ENCODE peak calls at places on chromosomes 5 and 9, in four cellular contexts. S is HCT116, A is astrocyte of the spinal cord, O is AG09309. N is an unnamed sample.

GRCh38 chr5:151041577-151042268 is 21.3 kb downstream of the GPX3 start:
- DNase-seq in S (no peak), O (no peak), A (no peak), N (no peak)

GRCh38 chr9:110257097-110257955 is 1.0 kb upstream of the TXN start:
- DNase-seq in O (no peak), A (peak), S (no peak), N (peak)

GRCh38 chr5:67346611-67347010 is 150.0 kb upstream of the CD180 start:
- DNase-seq in S (no peak), O (no peak), A (no peak), N (no peak)

GRCh38 chr9:27478322-27478721 is 45.8 kb upstream of the IFNK start:
- DNase-seq in A (no peak), S (no peak), O (no peak), N (no peak)

GRCh38 chr9:137589441-137590122 is 730 bp downstream of the ZMYND19 start:
- DNase-seq in S (no peak), O (no peak), A (no peak), N (peak)

GRCh38 chr5:154193176-154193575 is 2.6 kb downstream of the GALNT10 start:
- DNase-seq in O (no peak), A (no peak), S (no peak), N (no peak)

GRCh38 chr9:19461135-19461534 is 52.3 kb downstream of the ACER2 start:
- DNase-seq in S (no peak), A (no peak), O (no peak), N (no peak)

GRCh38 chr9:136189394-136190236 is 15.3 kb downstream of the LHX3 start:
- DNase-seq in S (no peak), A (no peak), O (no peak), N (peak)

GRCh38 chr5:157354825-157355224 is 88.9 kb downstream of the CYFIP2 start:
- DNase-seq in S (no peak), A (no peak), O (no peak), N (peak)

GRCh38 chr5:35877655-35878054 is 21.0 kb downstream of the IL7R start:
- DNase-seq in O (no peak), A (peak), S (no peak), N (no peak)

DNA sequence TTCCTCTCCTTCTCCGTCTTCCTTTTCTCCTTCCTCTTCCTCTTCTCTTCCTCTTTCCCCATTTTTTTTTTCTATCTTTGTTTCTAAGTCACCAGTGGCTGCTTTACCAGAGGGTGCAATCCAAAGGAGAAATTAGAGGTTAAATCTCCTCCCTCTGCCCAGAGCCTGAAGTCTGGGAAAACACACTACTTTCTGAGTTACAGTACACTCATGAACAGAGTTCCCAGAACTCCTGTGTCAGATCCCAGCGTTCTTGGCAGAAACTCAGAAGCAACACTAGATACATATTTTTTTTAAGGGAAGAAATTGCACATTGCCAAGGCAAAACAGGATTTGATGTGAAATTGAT is 189.0 kb downstream of the SNCAIP start:
- DNase-seq in O (no peak), S (no peak), A (no peak), N (no peak)
- TF ChIP-seq CTCF in O (no peak), S (no peak), A (no peak), N (no peak)

DNA sequence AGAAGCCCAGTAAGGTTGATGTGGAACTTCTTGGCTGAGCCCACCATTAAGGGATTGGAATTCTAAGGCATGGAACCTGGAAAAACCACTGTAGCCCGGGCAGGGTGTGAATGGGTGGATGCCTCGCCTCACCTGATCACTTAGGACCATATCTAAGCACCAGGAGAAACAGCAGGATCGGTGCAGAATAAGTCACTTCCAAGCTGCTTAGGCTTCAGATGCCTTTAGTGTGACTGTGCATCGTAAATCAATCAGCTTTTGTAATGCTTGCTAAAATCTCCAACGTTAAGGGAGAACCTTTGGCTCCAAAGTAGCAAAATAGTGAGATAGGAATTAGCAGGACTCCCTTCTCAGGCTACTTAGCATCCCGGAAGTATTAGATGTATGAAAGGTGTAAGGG is 103.9 kb upstream of the MEGF10 start:
- DNase-seq in A (peak), S (no peak), O (no peak), N (peak)
- TF ChIP-seq CTCF in A (no peak), S (no peak), O (no peak), N (no peak)

DNA sequence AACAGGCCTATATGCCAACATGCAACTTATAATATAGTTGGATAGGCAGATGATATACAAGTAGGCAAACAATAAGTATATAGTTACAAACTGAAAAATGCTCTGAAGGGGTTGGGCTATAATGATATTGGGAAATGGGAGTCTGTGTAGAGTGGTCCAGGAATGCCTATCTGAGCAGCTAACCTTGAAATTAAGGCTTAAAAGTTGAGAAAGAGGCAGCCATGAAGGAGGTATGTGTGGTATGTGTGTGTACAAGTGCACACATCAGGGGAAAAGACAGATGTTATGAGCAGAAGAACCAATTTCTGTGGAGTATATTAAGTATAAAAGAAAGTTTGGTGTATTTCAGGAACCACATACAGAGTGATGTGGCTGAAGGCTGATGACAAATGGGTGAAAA is 154.9 kb upstream of the PAPPA start:
- DNase-seq in O (no peak), S (no peak), A (no peak), N (no peak)
- TF ChIP-seq CTCF in O (no peak), S (no peak), A (no peak), N (no peak)

GRCh38 chr5:160802567-160802966 is 49.4 kb downstream of the ATP10B start:
- DNase-seq in A (no peak), S (no peak), O (no peak), N (no peak)
- TF ChIP-seq CTCF in A (no peak), S (no peak), O (peak), N (no peak)

DNA sequence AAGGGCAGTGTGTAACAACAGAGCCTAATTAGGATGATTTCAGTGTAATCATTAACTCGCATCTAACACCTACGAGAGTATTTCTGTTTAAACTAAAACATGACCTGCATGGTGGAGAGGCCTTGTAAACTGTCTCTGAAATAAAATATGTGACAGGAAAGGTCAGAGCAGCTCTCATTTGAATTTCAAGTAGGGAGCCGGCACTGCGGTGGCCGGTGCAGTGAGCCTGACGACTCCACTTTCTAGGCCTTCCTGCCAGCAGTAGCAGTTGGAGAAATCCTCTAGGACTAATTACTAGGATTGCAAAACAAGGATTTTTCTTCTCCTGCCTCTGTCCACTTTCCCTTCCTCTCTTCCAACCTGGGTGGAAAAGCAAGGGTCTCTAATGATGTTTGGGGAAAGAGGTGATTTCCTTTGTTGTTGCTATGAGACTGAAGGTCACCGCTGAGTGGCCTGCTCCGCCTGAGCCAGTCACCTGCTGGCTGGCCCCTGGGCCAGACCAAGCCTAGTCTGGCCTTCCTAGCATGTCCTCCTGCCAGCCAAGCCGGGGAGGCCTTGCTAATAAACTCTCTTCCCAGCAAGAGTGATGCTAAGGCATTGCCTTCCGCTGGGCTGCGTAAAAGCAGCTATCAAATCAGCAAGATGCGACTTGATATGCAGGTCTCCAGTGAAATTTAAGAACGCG is 245.7 kb downstream of the PSAT1 start:
- DNase-seq in A (no peak), S (no peak), O (no peak), N (no peak)
- TF ChIP-seq CTCF in A (no peak), S (no peak), O (no peak), N (no peak)